ENCODE peak calls at places on chromosomes 4 and X, in eight cellular contexts. D, S, L, Q, A, P, C and T are unnamed samples.

GRCh38 chrX:49627030-49627777 is 28.4 kb downstream of the GAGE1 start:
- DNase-seq in A (no peak), L (peak; percentile 7), P (no peak), C (no peak), D (no peak), Q (no peak), S (peak; percentile 44), T (peak; percentile 65)

GRCh38 chr4:72112514-72113156 is 80.8 kb downstream of the NPFFR2 start:
- DNase-seq in S (peak; percentile 55), Q (no peak), A (no peak), P (no peak), D (peak; percentile 35), C (no peak), L (no peak), T (no peak)

GRCh38 chr4:6427439-6428090 is 44.8 kb downstream of the PPP2R2C start:
- DNase-seq in Q (no peak), L (no peak), P (no peak), S (no peak), C (no peak), A (no peak), D (no peak), T (no peak)

GRCh38 chrX:1521459-1521956 is 15.5 kb downstream of the P2RY8 start:
- DNase-seq in S (peak; percentile 35), C (no peak), A (peak; percentile 63), D (no peak), P (no peak), L (peak; percentile 78), Q (no peak), T (peak; percentile 75)

GRCh38 chr4:76896731-76897521 is 1.0 kb downstream of the SOWAHB start:
- DNase-seq in Q (peak; percentile 34), P (peak; percentile 65), D (peak; percentile 52), A (peak; percentile 65), L (peak; percentile 10), C (no peak), S (peak; percentile 13), T (peak; percentile 62)

GRCh38 chr4:164509951-164510350 is 244.0 kb upstream of the SMIM31 start:
- DNase-seq in C (no peak), Q (no peak), L (no peak), D (no peak), A (no peak), S (no peak), P (no peak), T (no peak)

GRCh38 chr4:77959566-77960338 is 97.1 kb downstream of the MRPL1 start:
- DNase-seq in Q (no peak), D (peak; percentile 88), A (no peak), P (no peak), C (no peak), L (peak; percentile 6), S (peak; percentile 65), T (no peak)

GRCh38 chr4:145937990-145938611 is 522 bp downstream of the ZNF827 start:
- DNase-seq in A (no peak), S (peak; percentile 15), D (peak; percentile 66), Q (no peak), P (no peak), C (no peak), L (peak; percentile 59), T (no peak)

GRCh38 chr4:48778431-48779094 is 1.5 kb downstream of the FRYL start:
- DNase-seq in P (no peak), D (peak; percentile 78), A (no peak), L (no peak), Q (no peak), C (no peak), S (no peak), T (no peak)

GRCh38 chr4:48774760-48775398 is 5.2 kb downstream of the FRYL start:
- DNase-seq in P (no peak), A (no peak), S (no peak), Q (no peak), L (no peak), C (no peak), D (no peak), T (no peak)

GRCh38 chr4:48779095-48779997 is 733 bp downstream of the FRYL start:
- DNase-seq in C (peak; percentile 51), Q (peak; percentile 79), L (peak; percentile 75), S (peak; percentile 47), P (peak; percentile 82), A (peak; percentile 84), D (peak; percentile 88), T (peak; percentile 40)

GRCh38 chr4:48779998-48780866 is at the start of gene FRYL:
- DNase-seq in D (peak; percentile 100), L (peak; percentile 98), P (peak; percentile 100), C (peak; percentile 100), S (peak; percentile 98), A (peak; percentile 100), Q (peak; percentile 100), T (peak; percentile 100)

DNA sequence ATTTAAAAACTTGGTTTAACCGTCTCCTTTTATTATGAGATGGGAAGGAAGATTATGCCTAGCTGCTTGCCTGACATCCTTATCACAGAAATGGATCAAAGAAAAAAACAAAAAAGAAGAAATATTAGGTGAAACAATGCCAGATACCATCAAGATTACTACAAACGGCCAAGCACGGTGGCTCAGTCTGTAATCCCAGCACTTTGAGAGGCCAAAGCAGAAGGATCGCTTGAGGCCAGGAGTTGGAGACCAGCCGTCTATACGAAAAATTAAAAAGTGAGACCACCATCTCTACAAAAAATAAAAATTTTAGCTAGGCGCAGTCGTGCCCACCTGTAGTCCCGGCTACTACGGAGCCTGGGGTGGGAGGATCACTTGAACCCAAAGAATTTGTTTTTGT is 2.3 kb downstream of the FRYL start:
- DNase-seq in Q (no peak), L (no peak), A (no peak), C (no peak), S (no peak), D (no peak), P (no peak), T (no peak)
- H3K4me1 ChIP-seq in Q (peaks cover 64% of the 10 kb centered on the region), L (peaks cover 59% of the 10 kb centered on the region), A (no peaks in the 10 kb centered on the region), C (no peaks in the 10 kb centered on the region), S (peaks cover 27% of the 10 kb centered on the region), D (peaks cover 13% of the 10 kb centered on the region), P (peaks cover 59% of the 10 kb centered on the region), T (peaks cover 2% of the 10 kb centered on the region)

DNA sequence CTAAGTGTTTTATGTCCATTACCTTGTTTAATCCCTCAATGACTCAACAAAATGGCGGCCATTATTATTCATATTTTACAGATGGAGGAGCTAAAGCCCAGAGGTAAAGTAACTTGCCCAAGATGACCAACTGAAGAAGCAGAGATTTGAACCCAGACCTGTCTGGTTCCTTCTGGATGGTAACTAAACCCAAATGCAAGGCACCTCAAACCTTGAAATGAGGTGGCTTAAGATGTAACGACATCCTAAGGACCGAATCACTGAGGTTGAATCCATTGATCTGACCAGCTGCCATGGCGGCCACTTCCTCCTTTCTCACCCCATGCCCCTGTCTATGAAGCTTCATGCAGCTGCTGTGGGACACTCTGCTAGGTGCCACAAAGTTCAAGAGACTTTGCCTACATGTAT is 932 bp downstream of the TLR10 start:
- DNase-seq in A (no peak), P (no peak), C (no peak), S (no peak), L (no peak), D (no peak), Q (no peak), T (no peak)
- H3K4me1 ChIP-seq in A (no peaks in the 10 kb centered on the region), P (no peaks in the 10 kb centered on the region), C (no peaks in the 10 kb centered on the region), S (peaks cover 3% of the 10 kb centered on the region), L (peaks cover 6% of the 10 kb centered on the region), D (no peaks in the 10 kb centered on the region), Q (peaks cover 16% of the 10 kb centered on the region), T (no peaks in the 10 kb centered on the region)

GRCh38 chr4:40214661-40215418 is 18.0 kb downstream of the RHOH start:
- DNase-seq in L (no peak), D (no peak), Q (no peak), A (no peak), P (no peak), S (no peak), C (no peak), T (no peak)
- H3K4me1 ChIP-seq in L (peaks cover 96% of the 10 kb centered on the region), D (peaks cover 6% of the 10 kb centered on the region), Q (peaks cover 35% of the 10 kb centered on the region), A (no peaks in the 10 kb centered on the region), P (no peaks in the 10 kb centered on the region), S (no peaks in the 10 kb centered on the region), C (no peaks in the 10 kb centered on the region), T (peaks cover 6% of the 10 kb centered on the region)

GRCh38 chr4:73702796-73703287 is 37.5 kb upstream of the CXCL8 start:
- DNase-seq in L (no peak), Q (no peak), C (no peak), P (no peak), S (no peak), D (no peak), A (no peak), T (no peak)
- H3K4me1 ChIP-seq in L (no peaks in the 10 kb centered on the region), Q (peaks cover 36% of the 10 kb centered on the region), C (no peaks in the 10 kb centered on the region), P (peaks cover 30% of the 10 kb centered on the region), S (peaks cover 56% of the 10 kb centered on the region), D (peaks cover 44% of the 10 kb centered on the region), A (no peaks in the 10 kb centered on the region), T (peaks cover 9% of the 10 kb centered on the region)

DNA sequence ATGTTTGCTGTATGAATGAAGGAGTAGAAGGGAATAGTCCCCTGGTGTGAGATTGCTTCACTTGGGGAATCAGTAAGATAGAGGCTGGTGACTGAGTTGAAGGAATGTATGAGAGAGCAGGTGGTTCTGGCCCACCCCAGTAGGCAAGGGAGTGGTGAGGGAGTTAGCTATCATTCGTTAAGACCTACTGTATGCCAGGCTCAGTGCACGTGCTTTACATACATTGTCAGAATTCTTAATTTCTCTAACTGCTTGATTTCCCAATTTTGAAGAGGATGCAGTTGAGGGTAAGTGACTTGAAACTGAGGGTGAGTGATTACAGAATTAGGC is 700 bp downstream of the VMA21 start:
- DNase-seq in Q (no peak), L (no peak), P (no peak), C (no peak), S (peak; percentile 6), D (no peak), A (no peak), T (no peak)
- H3K4me1 ChIP-seq in Q (peaks cover 21% of the 10 kb centered on the region), L (peaks cover 52% of the 10 kb centered on the region), P (peaks cover 15% of the 10 kb centered on the region), C (no peaks in the 10 kb centered on the region), S (peaks cover 20% of the 10 kb centered on the region), D (peaks cover 25% of the 10 kb centered on the region), A (no peaks in the 10 kb centered on the region), T (no peaks in the 10 kb centered on the region)

GRCh38 chrX:130174937-130175336 is 3.2 kb downstream of the RAB33A start:
- DNase-seq in S (no peak), C (no peak), D (no peak), A (no peak), L (no peak), Q (no peak), P (no peak), T (no peak)
- H3K4me1 ChIP-seq in S (peaks cover 24% of the 10 kb centered on the region), C (no peaks in the 10 kb centered on the region), D (peaks cover 26% of the 10 kb centered on the region), A (no peaks in the 10 kb centered on the region), L (peaks cover 34% of the 10 kb centered on the region), Q (peaks cover 35% of the 10 kb centered on the region), P (peaks cover 17% of the 10 kb centered on the region), T (no peaks in the 10 kb centered on the region)